ENCODE peak calls at places on chromosomes 16 and 17, in six cellular contexts. X is K562, L is GM12878, H is H1, C is SK-N-SH, P is HepG2. Z is an unnamed sample.

GRCh38 chr16:66007717-66008116 is 358.8 kb upstream of the CDH5 start:
- DNase-seq in X (no peak), L (no peak), H (no peak), C (no peak), P (no peak), Z (no peak)

GRCh38 chr16:67230809-67231660 is 4.1 kb downstream of the TMEM208 start:
- DNase-seq in X (no peak), L (no peak), H (no peak), C (no peak), P (no peak), Z (no peak)

GRCh38 chr16:80852261-80852872 is 48.0 kb upstream of the CDYL2 start:
- DNase-seq in X (peak), L (no peak), H (peak), C (peak), P (peak), Z (no peak)

GRCh38 chr16:49658491-49658890 is 197.4 kb downstream of the ZNF423 start:
- DNase-seq in X (no peak), L (no peak), H (no peak), C (no peak), P (no peak), Z (no peak)

GRCh38 chr17:36901506-36901905 is 35.8 kb upstream of the LHX1 start:
- DNase-seq in X (no peak), L (no peak), H (no peak), C (no peak), P (peak), Z (no peak)

GRCh38 chr17:27206447-27206846 is 87.5 kb upstream of the WSB1 start:
- DNase-seq in X (peak), L (no peak), H (no peak), C (no peak), P (peak), Z (peak)

GRCh38 chr17:77400445-77400870 is 259.7 kb downstream of the SEC14L1 start:
- DNase-seq in X (peak), L (no peak), H (no peak), C (peak), P (no peak), Z (peak)

GRCh38 chr17:35801583-35802224 is 6.3 kb upstream of the MMP28 start:
- DNase-seq in X (peak), L (no peak), H (no peak), C (peak), P (no peak), Z (no peak)

GRCh38 chr17:69654981-69655581 is 240.6 kb downstream of the MAP2K6 start:
- DNase-seq in X (no peak), L (no peak), H (no peak), C (no peak), P (no peak), Z (no peak)

GRCh38 chr17:48725294-48726064 is 2.5 kb downstream of the PRAC2 start:
- DNase-seq in X (no peak), L (no peak), H (no peak), C (no peak), P (no peak), Z (no peak)

GRCh38 chr17:13384626-13385025 is 217.1 kb downstream of the HS3ST3A1 start:
- DNase-seq in X (no peak), L (no peak), H (no peak), C (no peak), P (peak), Z (no peak)

GRCh38 chr17:37100231-37100630 is 151.5 kb downstream of the AATF start:
- DNase-seq in X (no peak), L (no peak), H (no peak), C (no peak), P (no peak), Z (no peak)

GRCh38 chr16:75591001-75591852 is 25.0 kb downstream of the GABARAPL2 start:
- DNase-seq in X (peak), L (no peak), H (no peak), C (peak), P (no peak), Z (no peak)

GRCh38 chr16:50197582-50197981 is 44.5 kb downstream of the TENT4B start:
- DNase-seq in X (no peak), L (no peak), H (no peak), C (no peak), P (no peak), Z (no peak)

GRCh38 chr17:13740692-13741091 is 139.0 kb upstream of the HS3ST3A1 start:
- DNase-seq in X (no peak), L (no peak), H (no peak), C (no peak), P (no peak), Z (no peak)

GRCh38 chr17:34626141-34626681 is 46.8 kb downstream of the TMEM132E start:
- DNase-seq in X (no peak), L (no peak), H (peak), C (no peak), P (no peak), Z (no peak)

GRCh38 chr16:20899503-20900298 is 457 bp downstream of the DCUN1D3 start:
- DNase-seq in X (peak), L (no peak), H (peak), C (peak), P (peak), Z (no peak)

GRCh38 chr17:4087911-4088693 is 54.7 kb downstream of the ZZEF1 start:
- DNase-seq in X (no peak), L (no peak), H (no peak), C (no peak), P (no peak), Z (no peak)

GRCh38 chr16:27235938-27236245 is 32.6 kb downstream of the KDM8 start:
- DNase-seq in X (no peak), L (no peak), H (no peak), C (no peak), P (no peak), Z (no peak)

GRCh38 chr16:31480851-31481250 is 2.1 kb upstream of the SLC5A2 start:
- DNase-seq in X (peak), L (no peak), H (no peak), C (no peak), P (no peak), Z (no peak)

GRCh38 chr16:86668136-86668535 is 89.8 kb downstream of the FOXL1 start:
- DNase-seq in X (peak), L (no peak), H (no peak), C (no peak), P (no peak), Z (no peak)

GRCh38 chr16:86533942-86534341 is 21.1 kb downstream of the MTHFSD start:
- DNase-seq in X (no peak), L (no peak), H (no peak), C (no peak), P (no peak), Z (no peak)

GRCh38 chr16:13594798-13595197 is 325.2 kb upstream of the ERCC4 start:
- DNase-seq in X (no peak), L (no peak), H (peak), C (no peak), P (no peak), Z (no peak)

DNA sequence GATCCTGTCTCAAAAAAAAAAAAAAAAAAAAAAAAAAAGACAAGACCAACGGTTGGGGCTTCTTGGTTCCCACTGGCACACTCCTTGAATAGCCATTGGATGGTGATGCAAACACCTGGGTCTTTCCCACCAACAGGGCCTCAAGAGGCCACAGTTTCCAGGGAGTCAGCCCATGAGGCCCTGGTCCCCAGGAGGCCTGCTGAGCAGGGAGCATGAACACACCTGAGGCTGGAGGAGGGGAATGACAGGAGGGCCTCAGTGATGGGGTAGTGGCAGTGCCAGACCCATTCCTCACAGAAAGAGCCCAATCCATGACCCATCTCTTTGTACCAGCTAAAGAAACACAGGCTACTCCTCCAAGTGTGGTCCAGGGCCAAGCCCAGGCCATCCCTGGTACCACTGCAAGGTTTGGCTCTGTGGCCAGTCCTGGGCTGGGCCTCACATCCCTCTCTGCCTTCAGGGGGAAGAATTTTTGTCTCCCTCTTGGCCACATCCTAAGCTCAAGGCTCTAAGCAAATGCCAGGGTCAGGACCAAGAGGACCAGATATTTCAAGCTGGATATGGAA is 13.9 kb downstream of the ARL2BP start:
- DNase-seq in X (no peak), L (no peak), H (no peak), C (no peak), P (no peak), Z (no peak)
- TF ChIP-seq GABPA in X (no peak), L (no peak), H (no peak), C (no peak), P (no peak), Z (no peak)

GRCh38 chr17:57288753-57289121 is 32.4 kb downstream of the MSI2 start:
- DNase-seq in X (no peak), L (no peak), H (no peak), C (no peak), P (no peak), Z (peak)
- TF ChIP-seq CTCF in X (no peak), L (no peak), H (no peak), C (no peak), P (no peak), Z (no peak)

DNA sequence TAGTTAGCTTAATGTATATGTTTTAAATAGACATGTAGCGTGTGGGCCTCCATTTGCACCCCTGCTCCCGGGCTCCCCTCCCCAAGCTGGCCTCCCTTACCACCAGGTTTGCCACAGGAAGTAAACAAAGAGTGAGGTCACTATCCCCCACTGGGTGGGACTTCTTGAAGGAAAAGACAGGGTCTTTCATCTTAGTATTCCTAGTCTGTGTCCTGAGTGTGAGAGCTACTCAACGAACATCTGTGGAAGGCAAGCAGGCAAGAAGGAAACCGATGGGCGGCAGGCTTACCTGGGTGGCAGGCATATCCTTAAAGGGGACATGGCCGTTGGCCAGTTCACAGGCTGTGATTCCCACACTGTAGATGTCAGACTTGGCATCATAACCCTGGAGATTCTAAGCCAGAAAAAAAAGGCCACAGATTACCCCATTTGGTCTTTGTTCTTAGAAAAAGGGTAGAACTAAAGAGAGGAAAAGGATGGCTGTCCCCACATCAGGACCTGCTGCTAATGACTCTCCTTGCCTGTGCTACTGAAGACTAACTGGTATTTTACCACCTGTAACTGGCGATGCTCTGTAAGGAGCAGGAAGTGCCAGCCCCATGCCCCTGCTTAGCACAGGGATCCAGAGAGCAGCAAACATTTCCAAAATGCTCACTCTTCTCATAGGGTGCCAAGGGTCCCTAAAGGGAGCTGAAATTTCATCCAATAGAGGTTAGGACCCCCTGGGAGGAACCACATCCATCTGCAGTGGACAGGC is 6.6 kb upstream of the LIMD2 start:
- DNase-seq in X (no peak), L (no peak), H (no peak), C (no peak), P (no peak), Z (no peak)
- TF ChIP-seq GABPA in X (no peak), L (no peak), H (no peak), C (no peak), P (no peak), Z (no peak)

GRCh38 chr17:61316633-61317032 is 83.0 kb upstream of the TBX2 start:
- DNase-seq in X (no peak), L (no peak), H (no peak), C (no peak), P (no peak), Z (no peak)

GRCh38 chr17:61318684-61319098 is 81.0 kb upstream of the TBX2 start:
- DNase-seq in X (no peak), L (no peak), H (no peak), C (no peak), P (peak), Z (no peak)

GRCh38 chr17:61321344-61321743 is 78.3 kb upstream of the TBX2 start:
- DNase-seq in X (no peak), L (no peak), H (no peak), C (no peak), P (no peak), Z (no peak)

GRCh38 chr17:61314368-61315078 is 85.1 kb upstream of the TBX2 start:
- DNase-seq in X (no peak), L (no peak), H (no peak), C (peak), P (no peak), Z (no peak)

DNA sequence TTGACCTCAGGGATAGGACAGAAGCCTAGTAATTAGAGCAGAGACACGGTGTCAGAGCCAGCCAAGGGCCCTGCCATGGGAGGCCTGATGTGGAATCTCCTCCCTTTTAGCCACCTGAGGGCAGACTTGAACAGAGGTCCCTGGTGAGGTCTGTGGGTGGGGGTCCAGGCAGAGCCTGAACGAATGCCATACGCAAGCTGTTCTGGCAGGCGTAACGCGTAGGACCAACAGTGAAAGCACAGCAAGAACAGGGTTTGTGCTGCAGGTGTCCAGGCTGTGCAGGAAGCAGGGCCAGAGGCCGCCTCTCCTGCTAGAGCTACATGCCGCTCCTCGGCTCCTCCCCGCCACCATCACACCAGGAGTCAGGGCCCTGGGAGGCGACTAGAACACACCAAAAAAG is 81.9 kb upstream of the TBX2 start:
- DNase-seq in X (no peak), L (no peak), H (no peak), C (no peak), P (no peak), Z (no peak)
- TF ChIP-seq CTCF in X (no peak), L (no peak), H (peak), C (no peak), P (peak), Z (no peak)

GRCh38 chr16:11484691-11485258 is 101.9 kb downstream of the LITAF start:
- DNase-seq in X (no peak), L (no peak), H (no peak), C (no peak), P (no peak), Z (no peak)
- TF ChIP-seq GABPA in X (no peak), L (no peak), H (no peak), C (no peak), P (no peak), Z (no peak)

Z was measured in HL-60.